ENCODE peak calls at places on chromosome 1, in six cellular contexts. I is IMR-90, R is H1, D is neuronal stem cell, M is mesenchymal stem cell, C is trophoblast cell. J is an unnamed sample.

GRCh38 chr1:181551249-181551648 is 67.9 kb downstream of the CACNA1E start:
- DNase-seq in I (no peak), R (no peak), D (peak; percentile 53), C (no peak), M (no peak), J (no peak)

GRCh38 chr1:93692983-93693591 is 11.4 kb upstream of the BCAR3 start:
- DNase-seq in R (no peak), I (peak; percentile 90), M (peak; percentile 79), C (peak; percentile 42), D (no peak), J (no peak)

GRCh38 chr1:2042830-2043773 is 7.1 kb upstream of the PRKCZ start:
- DNase-seq in D (no peak), I (no peak), R (no peak), C (no peak), M (no peak), J (no peak)

GRCh38 chr1:92299477-92300125 is 742 bp downstream of the RPAP2 start:
- DNase-seq in C (no peak), I (no peak), D (no peak), M (peak; percentile 29), R (no peak), J (no peak)

GRCh38 chr1:5770981-5771765 is 221.1 kb downstream of the NPHP4 start:
- DNase-seq in C (no peak), D (peak; percentile 47), M (no peak), R (no peak), I (no peak), J (no peak)

GRCh38 chr1:58476179-58476578 is 70.3 kb downstream of the OMA1 start:
- DNase-seq in D (no peak), M (no peak), I (no peak), C (no peak), R (no peak), J (no peak)

GRCh38 chr1:86068841-86069756 is 87.5 kb downstream of the COL24A1 start:
- DNase-seq in C (no peak), D (no peak), I (peak; percentile 64), M (peak; percentile 26), R (no peak), J (no peak)

GRCh38 chr1:240824238-240824637 is 212.3 kb upstream of the GREM2 start:
- DNase-seq in M (no peak), C (no peak), D (no peak), R (peak; percentile 47), I (no peak), J (no peak)

GRCh38 chr1:24830680-24831272 is 85.5 kb downstream of the CLIC4 start:
- DNase-seq in I (peak; percentile 79), M (peak; percentile 81), R (no peak), C (no peak), D (peak; percentile 32), J (no peak)

GRCh38 chr1:38433097-38433722 is 386.6 kb upstream of the POU3F1 start:
- DNase-seq in D (no peak), R (no peak), C (no peak), I (no peak), M (no peak), J (peak; percentile 64)

GRCh38 chr1:13517193-13517812 is 3.5 kb upstream of the LRRC38 start:
- DNase-seq in C (peak; percentile 16), I (no peak), R (peak; percentile 79), D (peak; percentile 37), M (peak; percentile 2), J (peak; percentile 75)

GRCh38 chr1:11062965-11063401 is 3.2 kb upstream of the SRM start:
- DNase-seq in I (no peak), C (no peak), M (no peak), D (no peak), R (no peak), J (no peak)

GRCh38 chr1:50976111-50976889 is 6.3 kb downstream of the CDKN2C start:
- DNase-seq in R (peak; percentile 55), M (no peak), C (no peak), D (no peak), I (no peak), J (peak; percentile 41)

GRCh38 chr1:50977575-50978143 is 7.6 kb downstream of the CDKN2C start:
- DNase-seq in I (peak; percentile 52), R (peak; percentile 71), D (no peak), M (peak; percentile 42), C (peak; percentile 2), J (no peak)

GRCh38 chr1:50978144-50978851 is 8.3 kb downstream of the CDKN2C start:
- DNase-seq in D (no peak), I (peak; percentile 49), R (peak; percentile 90), M (peak; percentile 42), C (peak; percentile 10), J (peak; percentile 90)

GRCh38 chr1:50975436-50975835 is 5.4 kb downstream of the CDKN2C start:
- DNase-seq in M (no peak), R (no peak), I (no peak), C (no peak), D (no peak), J (no peak)

GRCh38 chr1:50976890-50977574 is 7.0 kb downstream of the CDKN2C start:
- DNase-seq in C (no peak), I (peak; percentile 39), D (no peak), M (peak; percentile 49), R (peak; percentile 53), J (peak; percentile 40)
- H3K14ac ChIP-seq in C (no peak overlapping the region), I (peak overlapping the region; percentile 87), D (no peak overlapping the region), M (no peak overlapping the region), R (no peak overlapping the region), J (no peak overlapping the region)

GRCh38 chr1:227935826-227936225 is 11.9 kb downstream of the WNT9A start:
- DNase-seq in M (no peak), C (no peak), R (no peak), D (no peak), I (no peak), J (no peak)

GRCh38 chr1:227937031-227937430 is 10.7 kb downstream of the WNT9A start:
- DNase-seq in C (no peak), I (no peak), M (no peak), D (no peak), R (no peak), J (no peak)

GRCh38 chr1:227937531-227938145 is 10.1 kb downstream of the WNT9A start:
- DNase-seq in M (no peak), I (no peak), C (no peak), D (no peak), R (no peak), J (no peak)

GRCh38 chr1:227938276-227938675 is 9.5 kb downstream of the WNT9A start:
- DNase-seq in C (no peak), I (no peak), M (no peak), R (no peak), D (no peak), J (no peak)

GRCh38 chr1:227934476-227935313 is 13.0 kb downstream of the WNT9A start:
- DNase-seq in M (peak; percentile 69), C (peak; percentile 96), D (no peak), I (peak; percentile 45), R (no peak), J (no peak)
- H3K14ac ChIP-seq in M (no peak overlapping the region), C (no peak overlapping the region), D (no peak overlapping the region), I (no peak overlapping the region), R (no peak overlapping the region), J (no peak overlapping the region)

DNA sequence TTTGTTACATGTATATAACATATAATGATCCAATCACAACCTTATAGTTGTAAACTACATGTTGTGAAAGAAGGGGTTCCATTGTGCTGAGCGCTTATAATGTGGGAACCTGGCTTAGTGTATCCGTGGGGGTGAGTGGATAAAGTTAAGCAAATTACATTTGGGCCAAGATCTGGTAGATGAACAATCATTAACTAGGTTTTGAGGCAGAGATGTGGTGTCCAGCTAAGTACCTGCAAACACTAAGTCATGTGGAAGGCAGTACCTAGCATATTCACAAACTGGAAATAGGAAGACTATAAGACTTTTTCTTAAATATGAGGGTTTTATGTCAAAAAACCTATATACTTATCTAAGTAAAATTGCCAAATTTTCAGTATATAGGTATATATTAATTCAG is 167.2 kb upstream of the PDE4B start:
- DNase-seq in M (no peak), C (no peak), D (no peak), R (no peak), I (no peak), J (no peak)
- H3K14ac ChIP-seq in M (no peak overlapping the region), C (no peak overlapping the region), D (no peak overlapping the region), R (no peak overlapping the region), I (no peak overlapping the region), J (no peak overlapping the region)

GRCh38 chr1:41315482-41315823 is 45.8 kb upstream of the FOXO6 start:
- DNase-seq in D (no peak), R (peak; percentile 13), C (no peak), M (peak; percentile 14), I (peak; percentile 17), J (no peak)
- H3K14ac ChIP-seq in D (no peak overlapping the region), R (no peak overlapping the region), C (no peak overlapping the region), M (no peak overlapping the region), I (no peak overlapping the region), J (no peak overlapping the region)

J was measured in H9.